ENCODE peak calls at places on chromosomes 3 and 15, in five cellular contexts. K, H, F, B and E are unnamed samples. For H3K36me3 and H3K27me3, the result is how much of the 10 kb centered on the place peaks cover.

GRCh38 chr3:174859109-174859735 is at the start of gene NAALADL2:
- DNase-seq in K (no peak), H (no peak), F (no peak), B (no peak), E (no peak)

GRCh38 chr15:66745530-66746230 is 43.6 kb downstream of the SMAD6 start:
- DNase-seq in K (no peak), H (no peak), F (no peak), B (no peak), E (no peak)

GRCh38 chr3:23756206-23756840 is 49.4 kb upstream of the UBE2E1 start:
- DNase-seq in K (no peak), H (no peak), F (no peak), B (no peak), E (no peak)

GRCh38 chr3:25056-25455 is 171.5 kb upstream of the CHL1 start:
- DNase-seq in K (no peak), H (no peak), F (no peak), B (no peak), E (no peak)

GRCh38 chr3:178536271-178537079 is at the start of gene KCNMB2:
- DNase-seq in K (no peak), H (no peak), F (no peak), B (no peak), E (no peak)

GRCh38 chr3:108489776-108490175 is 20.6 kb downstream of the MYH15 start:
- DNase-seq in K (peak), H (no peak), F (no peak), B (no peak), E (no peak)

GRCh38 chr15:69311319-69311721 is 12.6 kb downstream of the PAQR5 start:
- DNase-seq in K (no peak), H (no peak), F (no peak), B (peak), E (no peak)

GRCh38 chr15:62895905-62896316 is 146.6 kb upstream of the TPM1 start:
- DNase-seq in K (no peak), H (peak), F (no peak), B (no peak), E (no peak)

GRCh38 chr3:128317698-128318231 is 148.9 kb downstream of the DNAJB8 start:
- DNase-seq in K (no peak), H (no peak), F (no peak), B (no peak), E (no peak)

GRCh38 chr15:80856400-80856799 is 77.2 kb downstream of the CEMIP start:
- DNase-seq in K (no peak), H (no peak), F (no peak), B (no peak), E (no peak)

GRCh38 chr3:69013256-69014021 is at the start of gene EOGT:
- DNase-seq in K (peak), H (peak), F (peak), B (peak), E (peak)

GRCh38 chr15:66765478-66766281 is 63.6 kb downstream of the SMAD6 start:
- DNase-seq in K (peak), H (no peak), F (peak), B (no peak), E (no peak)

GRCh38 chr15:59191855-59192237 is 14.8 kb upstream of the LDHAL6B start:
- DNase-seq in K (peak), H (no peak), F (no peak), B (peak), E (peak)

GRCh38 chr3:126137490-126138130 is 42.8 kb downstream of the ALDH1L1 start:
- DNase-seq in K (no peak), H (no peak), F (no peak), B (no peak), E (no peak)

DNA sequence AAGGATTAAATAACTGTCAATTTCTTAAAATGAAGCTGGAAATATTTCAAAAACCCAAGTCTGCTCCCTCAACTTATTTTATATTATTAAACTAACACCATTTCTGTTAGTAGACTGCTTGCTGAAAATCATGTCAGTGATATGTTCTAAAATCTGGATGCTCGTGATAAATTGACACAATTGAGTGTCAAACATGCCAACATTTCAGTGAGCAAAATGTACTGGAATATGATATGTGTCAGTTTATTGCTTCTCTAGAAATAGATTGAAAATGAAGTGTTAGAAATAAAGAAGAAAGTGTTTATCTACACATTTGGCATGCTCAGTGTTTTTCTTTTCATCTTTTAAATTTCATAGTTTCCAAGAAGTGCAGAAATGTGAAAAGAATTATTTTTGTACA is 624.6 kb downstream of the SI start:
- DNase-seq in K (no peak), H (no peak), F (no peak), B (no peak), E (no peak)
- H3K36me3 ChIP-seq in K (under half), H (under half), F (under half), B (under half), E (under half)

DNA sequence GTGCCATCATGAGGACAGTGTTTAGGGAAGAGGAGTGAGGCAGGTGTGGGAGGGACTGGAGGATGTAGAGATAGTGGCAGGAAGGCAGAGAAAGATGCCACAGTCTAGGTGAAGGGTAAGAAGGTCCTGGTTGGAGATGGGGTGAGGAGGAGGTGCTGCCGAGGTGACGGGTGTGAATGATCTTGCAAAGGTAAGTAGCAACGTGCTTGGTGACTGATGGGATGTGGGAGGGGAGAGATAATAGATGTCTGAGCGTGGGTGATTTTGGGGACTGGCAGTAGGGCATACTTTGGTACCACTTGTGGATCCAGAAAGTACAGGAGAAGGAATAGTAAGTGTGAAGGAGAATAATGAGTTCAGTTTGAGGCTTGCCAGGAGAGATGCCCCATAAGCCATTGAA is 27.2 kb downstream of the EPHB3 start:
- DNase-seq in K (no peak), H (no peak), F (no peak), B (no peak), E (no peak)
- H3K27me3 ChIP-seq in K (under half), H (under half), F (under half), B (under half), E (under half)

DNA sequence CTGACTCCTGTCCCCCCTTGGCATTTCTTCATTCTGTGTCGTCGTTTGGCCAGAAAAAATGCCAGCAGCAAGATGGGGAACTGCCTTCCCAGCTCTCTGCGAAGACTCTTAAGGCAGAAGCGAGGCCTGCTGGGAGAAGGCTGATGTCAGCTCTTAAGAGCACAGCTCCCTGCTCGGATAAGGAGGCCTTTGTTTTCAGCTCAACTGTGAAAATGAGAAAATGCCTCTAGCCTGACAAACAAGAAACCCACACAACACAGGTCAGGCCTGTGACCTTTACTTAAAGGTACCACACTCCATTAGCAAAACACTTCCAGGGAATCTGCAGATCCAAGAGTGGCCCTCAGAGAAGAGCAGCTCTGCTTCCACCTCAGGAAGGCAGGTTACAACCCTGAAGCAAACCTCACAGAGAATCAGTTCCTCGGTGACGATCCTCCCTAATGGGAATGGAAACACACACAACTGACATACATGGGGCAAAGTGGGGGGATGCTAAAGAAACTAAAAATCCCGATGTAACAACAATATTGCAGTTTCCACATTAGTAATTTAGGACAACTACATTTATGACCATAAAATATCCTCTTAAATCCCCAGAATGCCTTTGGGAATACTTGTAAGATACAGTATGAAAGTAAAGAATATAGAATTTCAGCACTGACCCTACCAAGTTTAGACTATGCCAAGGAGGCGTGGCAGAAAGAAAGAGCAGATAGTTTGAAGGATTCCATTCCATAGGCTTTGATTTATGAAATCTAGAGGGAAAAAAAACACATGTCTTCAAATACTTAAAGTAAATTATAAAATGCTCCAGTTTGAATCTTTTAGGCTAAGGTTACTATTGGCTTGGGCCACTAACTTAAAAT is 52.1 kb downstream of the VGLL4 start:
- DNase-seq in K (peak), H (no peak), F (peak), B (no peak), E (no peak)
- H3K4me3 ChIP-seq in K (no peak), H (no peak), F (peak), B (no peak), E (no peak)

DNA sequence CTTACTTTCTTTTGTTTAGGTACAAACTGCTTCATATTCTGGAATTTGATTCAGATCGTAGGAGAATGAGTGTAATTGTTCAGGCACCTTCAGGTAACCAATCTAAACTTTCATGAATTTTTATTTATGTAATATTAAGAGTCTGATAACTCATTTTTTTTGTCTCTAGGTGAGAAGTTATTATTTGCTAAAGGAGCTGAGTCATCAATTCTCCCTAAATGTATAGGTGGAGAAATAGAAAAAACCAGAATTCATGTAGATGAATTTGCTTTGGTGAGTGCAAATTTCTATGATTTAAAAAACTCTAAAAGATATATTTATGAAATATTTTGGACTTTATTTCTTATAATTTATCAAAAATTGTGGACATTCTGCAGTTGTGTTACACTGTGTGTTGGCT is 75.8 kb downstream of the ATP11B start:
- DNase-seq in K (no peak), H (no peak), F (no peak), B (no peak), E (no peak)
- H3K36me3 ChIP-seq in K (under half), H (under half), F (half or more), B (half or more), E (under half)

DNA sequence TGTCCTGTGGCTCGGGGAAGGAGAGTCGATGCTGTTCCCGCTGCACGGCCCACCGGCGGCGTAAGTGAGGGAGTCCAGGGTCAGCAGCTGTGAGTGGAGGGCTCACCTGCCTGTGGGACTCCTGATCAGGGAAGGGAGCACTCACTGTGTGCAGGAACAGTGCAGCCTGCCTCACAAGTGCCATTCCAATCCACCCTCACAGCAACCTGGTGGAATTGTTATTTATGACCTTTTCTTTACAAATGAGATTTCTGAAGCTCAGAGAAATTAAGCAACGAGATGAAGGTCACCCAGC is 9.0 kb downstream of the CHRD start:
- DNase-seq in K (no peak), H (no peak), F (no peak), B (no peak), E (no peak)
- H3K27me3 ChIP-seq in K (under half), H (under half), F (under half), B (under half), E (under half)

DNA sequence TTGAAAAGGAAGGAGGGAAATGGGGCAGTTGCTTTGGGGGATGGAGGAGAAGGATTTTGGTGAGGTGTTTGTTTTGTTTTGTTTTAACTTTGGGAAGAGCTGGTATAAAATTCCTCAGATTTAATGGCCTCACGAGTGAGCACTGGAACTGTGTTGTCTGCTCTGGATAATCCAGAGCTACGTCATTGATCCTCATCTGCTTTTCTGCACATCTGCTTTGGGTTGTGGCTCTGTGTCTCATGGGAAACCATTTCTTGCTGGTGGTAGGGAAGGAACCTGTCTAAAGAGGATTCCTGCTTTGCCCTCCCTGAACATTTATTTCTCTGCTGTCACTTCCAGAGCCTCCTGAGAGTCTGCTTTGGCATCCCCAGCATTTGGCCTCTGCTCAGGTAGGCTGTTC is 3.1 kb downstream of the SNRK start:
- DNase-seq in K (no peak), H (no peak), F (no peak), B (no peak), E (no peak)
- H3K4me3 ChIP-seq in K (no peak), H (no peak), F (peak), B (no peak), E (no peak)

GRCh38 chr3:158810823-158811425 is 9.1 kb downstream of the MFSD1 start:
- DNase-seq in K (no peak), H (no peak), F (no peak), B (no peak), E (no peak)
- H3K36me3 ChIP-seq in K (under half), H (under half), F (half or more), B (under half), E (under half)

GRCh38 chr15:78811825-78812183 is 540 bp upstream of the ADAMTS7 start:
- DNase-seq in K (no peak), H (no peak), F (peak), B (no peak), E (no peak)

GRCh38 chr15:78811124-78811824 is at the start of gene ADAMTS7:
- DNase-seq in K (peak), H (no peak), F (peak), B (no peak), E (no peak)

GRCh38 chr15:78808550-78808949 is 2.7 kb downstream of the ADAMTS7 start:
- DNase-seq in K (peak), H (peak), F (peak), B (no peak), E (no peak)

GRCh38 chr15:78810377-78811123 is 714 bp downstream of the ADAMTS7 start:
- DNase-seq in K (no peak), H (no peak), F (peak), B (no peak), E (no peak)

GRCh38 chr15:78810003-78810376 is 1.3 kb downstream of the ADAMTS7 start:
- DNase-seq in K (no peak), H (no peak), F (no peak), B (no peak), E (no peak)
- H3K27me3 ChIP-seq in K (under half), H (under half), F (under half), B (under half), E (under half)

DNA sequence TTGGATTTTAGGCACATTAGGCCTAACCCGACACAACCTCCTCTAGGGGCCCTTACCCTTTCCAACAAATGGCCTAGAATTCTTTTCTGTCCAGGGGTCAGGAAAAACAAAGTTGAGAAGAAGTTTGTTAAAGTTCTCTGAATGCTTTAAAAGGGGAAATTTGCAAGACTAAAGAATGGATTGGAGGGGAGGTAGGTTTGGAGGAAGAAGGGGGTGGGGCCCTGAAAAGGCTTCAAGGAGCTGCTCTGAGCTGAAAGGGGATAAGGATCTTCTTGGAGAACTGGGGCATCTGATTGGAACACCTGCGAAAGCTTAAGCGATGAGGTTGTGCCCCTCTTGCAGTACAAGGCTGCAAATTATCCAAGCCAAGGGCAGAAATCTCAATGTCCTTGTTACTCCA is 3.9 kb upstream of the SENP2 start:
- DNase-seq in K (no peak), H (no peak), F (no peak), B (no peak), E (no peak)
- H3K4me3 ChIP-seq in K (no peak), H (no peak), F (no peak), B (no peak), E (no peak)

GRCh38 chr3:196472286-196472685 is 31.3 kb downstream of the RNF168 start:
- DNase-seq in K (no peak), H (no peak), F (no peak), B (no peak), E (no peak)

DNA sequence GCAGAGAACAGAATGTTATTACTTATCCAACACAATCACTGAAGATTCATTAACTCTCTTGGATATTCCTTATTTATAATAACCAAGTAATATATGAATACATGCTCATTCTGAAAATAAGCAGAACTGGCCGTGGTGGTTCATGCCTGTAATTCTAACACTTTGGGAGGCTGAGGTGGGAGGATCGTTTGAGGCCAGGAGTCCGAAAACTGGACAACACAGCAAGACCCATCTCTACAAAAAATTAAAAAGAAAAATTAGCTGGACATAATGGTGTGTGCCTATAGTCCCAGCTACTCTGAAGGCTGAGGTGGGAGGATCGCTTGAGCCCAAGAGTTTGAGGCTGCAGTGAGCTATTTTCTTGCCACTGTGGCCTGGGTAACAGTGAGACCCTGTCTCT is 25.9 kb downstream of the RNF168 start:
- DNase-seq in K (no peak), H (no peak), F (no peak), B (no peak), E (no peak)
- H3K36me3 ChIP-seq in K (under half), H (under half), F (half or more), B (half or more), E (under half)